ENCODE peak calls at places on chromosomes 3 and 15, in nine cellular contexts. One of them, this sample, is unnamed.

GRCh38 chr3:183844606-183845005 is 19.2 kb upstream of the MAP6D1 start:
- DNase-seq in A549: no peak
- DNase-seq in upper lobe of left lung: no peak
- DNase-seq in gastrocnemius medialis: no peak
- DNase-seq in K562: no peak
- DNase-seq in stomach: no peak
- DNase-seq in HepG2: peak
- DNase-seq in IMR-90: peak
- DNase-seq in transverse colon: no peak
- DNase-seq in this sample: no peak

GRCh38 chr15:53835309-53835708 is 75.8 kb upstream of the WDR72 start:
- DNase-seq in A549: no peak
- DNase-seq in HepG2: no peak
- DNase-seq in upper lobe of left lung: no peak
- DNase-seq in gastrocnemius medialis: no peak
- DNase-seq in transverse colon: no peak
- DNase-seq in stomach: no peak
- DNase-seq in K562: no peak
- DNase-seq in IMR-90: no peak
- DNase-seq in this sample: no peak

GRCh38 chr3:8554725-8555621 is 53.4 kb downstream of the LMCD1 start:
- DNase-seq in IMR-90: peak
- DNase-seq in K562: no peak
- DNase-seq in HepG2: no peak
- DNase-seq in stomach: no peak
- DNase-seq in transverse colon: no peak
- DNase-seq in upper lobe of left lung: peak
- DNase-seq in gastrocnemius medialis: peak
- DNase-seq in A549: no peak
- DNase-seq in this sample: no peak

GRCh38 chr15:67149859-67150824 is 84.7 kb downstream of the SMAD3 start:
- DNase-seq in transverse colon: peak
- DNase-seq in upper lobe of left lung: no peak
- DNase-seq in K562: peak
- DNase-seq in IMR-90: peak
- DNase-seq in stomach: peak
- DNase-seq in gastrocnemius medialis: no peak
- DNase-seq in A549: peak
- DNase-seq in HepG2: peak
- DNase-seq in this sample: peak

GRCh38 chr15:28961391-28961790 is 75.6 kb downstream of the APBA2 start:
- DNase-seq in stomach: no peak
- DNase-seq in A549: no peak
- DNase-seq in K562: no peak
- DNase-seq in gastrocnemius medialis: no peak
- DNase-seq in IMR-90: no peak
- DNase-seq in HepG2: no peak
- DNase-seq in transverse colon: no peak
- DNase-seq in upper lobe of left lung: peak
- DNase-seq in this sample: no peak

GRCh38 chr3:52186729-52187128 is 11.2 kb upstream of the ALAS1 start:
- DNase-seq in gastrocnemius medialis: no peak
- DNase-seq in stomach: no peak
- DNase-seq in IMR-90: no peak
- DNase-seq in transverse colon: no peak
- DNase-seq in A549: no peak
- DNase-seq in HepG2: no peak
- DNase-seq in upper lobe of left lung: no peak
- DNase-seq in K562: no peak
- DNase-seq in this sample: no peak

GRCh38 chr3:25820372-25820771 is 30.5 kb downstream of the OXSM start:
- DNase-seq in gastrocnemius medialis: no peak
- DNase-seq in transverse colon: no peak
- DNase-seq in IMR-90: peak
- DNase-seq in HepG2: no peak
- DNase-seq in stomach: no peak
- DNase-seq in upper lobe of left lung: no peak
- DNase-seq in K562: peak
- DNase-seq in A549: no peak
- DNase-seq in this sample: no peak

GRCh38 chr15:78992416-78993256 is 47.8 kb upstream of the CTSH start:
- DNase-seq in stomach: no peak
- DNase-seq in upper lobe of left lung: no peak
- DNase-seq in K562: no peak
- DNase-seq in HepG2: no peak
- DNase-seq in IMR-90: no peak
- DNase-seq in gastrocnemius medialis: peak
- DNase-seq in A549: no peak
- DNase-seq in transverse colon: no peak
- DNase-seq in this sample: no peak

GRCh38 chr3:146543461-146544012 is 870 bp downstream of the PLSCR1 start:
- DNase-seq in gastrocnemius medialis: no peak
- DNase-seq in upper lobe of left lung: no peak
- DNase-seq in IMR-90: peak
- DNase-seq in transverse colon: no peak
- DNase-seq in K562: peak
- DNase-seq in A549: peak
- DNase-seq in stomach: no peak
- DNase-seq in HepG2: no peak
- DNase-seq in this sample: peak

GRCh38 chr15:89760303-89761008 is 9.4 kb upstream of the MESP1 start:
- DNase-seq in A549: peak
- DNase-seq in HepG2: peak
- DNase-seq in transverse colon: peak
- DNase-seq in stomach: peak
- DNase-seq in upper lobe of left lung: peak
- DNase-seq in IMR-90: peak
- DNase-seq in K562: peak
- DNase-seq in gastrocnemius medialis: peak
- DNase-seq in this sample: peak

GRCh38 chr3:153142961-153143360 is 19.1 kb upstream of the RAP2B start:
- DNase-seq in stomach: no peak
- DNase-seq in K562: no peak
- DNase-seq in gastrocnemius medialis: no peak
- DNase-seq in HepG2: no peak
- DNase-seq in IMR-90: peak
- DNase-seq in A549: no peak
- DNase-seq in transverse colon: no peak
- DNase-seq in upper lobe of left lung: no peak
- DNase-seq in this sample: no peak

GRCh38 chr3:37814547-37814946 is 47.1 kb upstream of the CTDSPL start:
- DNase-seq in HepG2: no peak
- DNase-seq in transverse colon: no peak
- DNase-seq in A549: peak
- DNase-seq in gastrocnemius medialis: no peak
- DNase-seq in stomach: no peak
- DNase-seq in upper lobe of left lung: no peak
- DNase-seq in K562: no peak
- DNase-seq in IMR-90: peak
- DNase-seq in this sample: no peak
- TF ChIP-seq CTCF in HepG2: no peak
- TF ChIP-seq CTCF in transverse colon: peak
- TF ChIP-seq CTCF in A549: peak
- TF ChIP-seq CTCF in gastrocnemius medialis: no peak
- TF ChIP-seq CTCF in stomach: peak
- TF ChIP-seq CTCF in upper lobe of left lung: no peak
- TF ChIP-seq CTCF in K562: peak
- TF ChIP-seq CTCF in IMR-90: peak
- TF ChIP-seq CTCF in this sample: peak

GRCh38 chr3:16482194-16482769 is 31.2 kb downstream of the RFTN1 start:
- DNase-seq in A549: no peak
- DNase-seq in gastrocnemius medialis: no peak
- DNase-seq in stomach: no peak
- DNase-seq in HepG2: no peak
- DNase-seq in IMR-90: no peak
- DNase-seq in K562: no peak
- DNase-seq in transverse colon: no peak
- DNase-seq in upper lobe of left lung: no peak
- DNase-seq in this sample: no peak
- H3K27ac ChIP-seq in A549: peak
- H3K27ac ChIP-seq in gastrocnemius medialis: peak
- H3K27ac ChIP-seq in stomach: peak
- H3K27ac ChIP-seq in HepG2: no peak
- H3K27ac ChIP-seq in IMR-90: peak
- H3K27ac ChIP-seq in K562: no peak
- H3K27ac ChIP-seq in transverse colon: peak
- H3K27ac ChIP-seq in upper lobe of left lung: peak
- H3K27ac ChIP-seq in this sample: peak

GRCh38 chr3:132723024-132723462 is 834 bp upstream of the NPHP3 start:
- DNase-seq in A549: peak
- DNase-seq in HepG2: no peak
- DNase-seq in upper lobe of left lung: no peak
- DNase-seq in stomach: no peak
- DNase-seq in K562: no peak
- DNase-seq in IMR-90: no peak
- DNase-seq in transverse colon: no peak
- DNase-seq in gastrocnemius medialis: no peak
- DNase-seq in this sample: no peak

GRCh38 chr3:132721479-132722164 is 587 bp downstream of the NPHP3 start:
- DNase-seq in K562: no peak
- DNase-seq in IMR-90: peak
- DNase-seq in gastrocnemius medialis: peak
- DNase-seq in HepG2: peak
- DNase-seq in stomach: peak
- DNase-seq in upper lobe of left lung: peak
- DNase-seq in transverse colon: peak
- DNase-seq in A549: peak
- DNase-seq in this sample: peak

GRCh38 chr3:132726341-132726823 is 4.2 kb upstream of the NPHP3 start:
- DNase-seq in K562: peak
- DNase-seq in IMR-90: peak
- DNase-seq in upper lobe of left lung: no peak
- DNase-seq in gastrocnemius medialis: no peak
- DNase-seq in transverse colon: no peak
- DNase-seq in HepG2: peak
- DNase-seq in A549: peak
- DNase-seq in stomach: no peak
- DNase-seq in this sample: no peak

GRCh38 chr3:132723551-132723950 is 1.3 kb upstream of the NPHP3 start:
- DNase-seq in HepG2: no peak
- DNase-seq in upper lobe of left lung: no peak
- DNase-seq in K562: no peak
- DNase-seq in stomach: no peak
- DNase-seq in gastrocnemius medialis: no peak
- DNase-seq in A549: no peak
- DNase-seq in IMR-90: peak
- DNase-seq in transverse colon: no peak
- DNase-seq in this sample: no peak

DNA sequence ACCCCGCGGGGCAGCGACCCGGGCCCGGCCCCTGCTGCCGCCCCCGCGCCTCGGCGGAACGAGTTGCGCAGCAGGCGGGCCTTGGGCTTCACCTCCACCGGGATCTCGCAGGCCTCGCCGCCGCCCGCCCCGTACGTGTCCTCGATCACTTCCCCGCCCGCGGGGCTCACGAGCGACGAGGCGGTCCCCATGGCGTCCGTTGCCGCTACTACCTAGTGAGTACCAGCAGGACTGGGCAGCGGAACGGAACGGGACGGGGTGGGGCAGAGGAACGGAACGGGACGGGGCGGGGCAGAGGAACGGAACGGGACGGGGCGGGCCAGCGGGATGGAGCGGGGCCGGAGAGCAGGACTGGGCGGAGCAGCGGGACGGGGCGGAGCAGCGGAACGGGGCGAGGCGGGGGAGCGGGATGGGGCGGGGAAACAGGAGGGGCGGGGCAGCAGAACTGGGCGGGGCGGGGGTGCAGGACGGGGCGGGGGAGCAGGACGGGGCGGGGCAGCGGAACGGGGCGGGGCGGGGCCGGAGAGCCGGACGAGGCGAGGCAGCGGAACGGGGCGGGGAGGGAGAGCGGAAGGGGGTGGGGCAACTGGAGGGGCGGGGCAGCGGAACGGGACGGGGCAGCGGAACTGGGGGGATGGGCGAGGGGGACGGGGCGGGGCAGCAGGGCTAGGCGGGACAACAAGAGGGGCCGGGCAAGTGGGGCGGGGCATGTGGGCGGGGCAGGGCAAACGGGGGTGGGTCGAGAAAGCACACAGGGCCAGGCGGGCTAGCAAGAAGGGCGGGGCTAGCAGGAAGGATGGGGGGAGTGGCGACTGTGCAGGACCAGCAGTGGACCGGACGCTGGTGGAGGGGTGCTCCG is at the start of gene NPHP3:
- DNase-seq in gastrocnemius medialis: peak
- DNase-seq in K562: peak
- DNase-seq in A549: peak
- DNase-seq in HepG2: peak
- DNase-seq in transverse colon: peak
- DNase-seq in IMR-90: peak
- DNase-seq in upper lobe of left lung: peak
- DNase-seq in stomach: peak
- DNase-seq in this sample: peak
- TF ChIP-seq POLR2A in gastrocnemius medialis: peak
- TF ChIP-seq POLR2A in K562: peak
- TF ChIP-seq POLR2A in A549: peak
- TF ChIP-seq POLR2A in HepG2: peak
- TF ChIP-seq POLR2A in transverse colon: peak
- TF ChIP-seq POLR2A in IMR-90: peak
- TF ChIP-seq POLR2A in upper lobe of left lung: peak
- TF ChIP-seq POLR2A in stomach: peak
- TF ChIP-seq POLR2A in this sample: peak

DNA sequence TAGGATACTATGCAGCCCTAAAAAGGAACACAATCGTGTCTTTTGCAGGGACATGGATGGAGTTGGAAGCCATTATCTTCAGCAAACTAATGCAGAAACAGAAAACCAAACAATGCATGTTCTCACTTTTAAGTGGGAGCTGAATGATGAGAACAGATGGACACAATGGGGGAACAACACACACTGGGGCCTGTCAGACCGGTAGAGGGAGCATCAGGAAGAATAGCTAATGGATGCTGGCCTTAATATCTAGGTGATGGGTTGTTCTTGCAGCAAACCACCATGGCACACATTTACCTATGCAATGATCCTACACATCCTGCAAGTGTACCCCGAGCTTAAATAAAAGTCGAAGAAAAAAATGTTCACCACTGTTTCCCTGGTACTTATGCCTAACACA is 17.5 kb downstream of the SENP7 start:
- DNase-seq in upper lobe of left lung: no peak
- DNase-seq in K562: no peak
- DNase-seq in gastrocnemius medialis: no peak
- DNase-seq in IMR-90: no peak
- DNase-seq in transverse colon: no peak
- DNase-seq in stomach: no peak
- DNase-seq in HepG2: no peak
- DNase-seq in A549: no peak
- DNase-seq in this sample: no peak
- TF ChIP-seq CTCF in upper lobe of left lung: no peak
- TF ChIP-seq CTCF in K562: peak
- TF ChIP-seq CTCF in gastrocnemius medialis: no peak
- TF ChIP-seq CTCF in IMR-90: no peak
- TF ChIP-seq CTCF in transverse colon: no peak
- TF ChIP-seq CTCF in stomach: no peak
- TF ChIP-seq CTCF in HepG2: peak
- TF ChIP-seq CTCF in A549: peak
- TF ChIP-seq CTCF in this sample: no peak

DNA sequence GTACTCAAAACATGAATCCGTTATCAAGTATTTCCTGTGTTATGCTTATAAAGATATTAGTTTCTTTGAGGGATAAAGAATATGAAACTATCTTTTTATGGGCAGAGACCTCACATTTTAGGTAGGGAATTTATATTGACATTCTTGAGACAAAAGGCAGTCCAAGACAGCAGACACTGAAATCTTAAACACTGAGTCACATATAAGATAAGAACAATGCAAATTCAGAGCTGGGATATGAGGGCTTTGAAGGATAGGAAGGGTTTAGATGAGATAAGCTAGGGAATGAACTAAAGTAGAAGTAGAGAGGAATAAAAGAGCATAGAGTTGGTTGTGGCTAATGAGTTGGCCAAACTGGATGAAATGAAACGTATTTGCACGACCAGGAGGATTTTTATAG is 58.4 kb downstream of the ASTE1 start:
- DNase-seq in A549: no peak
- DNase-seq in gastrocnemius medialis: no peak
- DNase-seq in stomach: no peak
- DNase-seq in K562: no peak
- DNase-seq in transverse colon: no peak
- DNase-seq in HepG2: no peak
- DNase-seq in IMR-90: peak
- DNase-seq in upper lobe of left lung: no peak
- DNase-seq in this sample: no peak
- H3K27ac ChIP-seq in A549: no peak
- H3K27ac ChIP-seq in gastrocnemius medialis: no peak
- H3K27ac ChIP-seq in stomach: no peak
- H3K27ac ChIP-seq in K562: no peak
- H3K27ac ChIP-seq in transverse colon: no peak
- H3K27ac ChIP-seq in HepG2: no peak
- H3K27ac ChIP-seq in IMR-90: no peak
- H3K27ac ChIP-seq in upper lobe of left lung: no peak
- H3K27ac ChIP-seq in this sample: no peak

This sample was measured in heart left ventricle.